ENCODE peak calls at places on chromosomes 11 and 22, in four cellular contexts. S, B, R and D are unnamed samples.

GRCh38 chr11:128179049-128179448 is 408.3 kb downstream of the ETS1 start:
- DNase-seq in S (no peak), R (no peak), B (no peak), D (no peak)

GRCh38 chr11:34356576-34356917 is 1.3 kb downstream of the ABTB2 start:
- DNase-seq in B (no peak), R (no peak), S (no peak), D (peak; percentile 25)

GRCh38 chr11:86151188-86152005 is 82.5 kb upstream of the PICALM start:
- DNase-seq in R (peak; percentile 23), S (no peak), B (no peak), D (peak; percentile 40)

GRCh38 chr11:60872952-60873524 is 5.7 kb downstream of the ZP1 start:
- DNase-seq in S (no peak), B (peak; percentile 26), R (no peak), D (no peak)

GRCh38 chr22:28711820-28712777 is 29.5 kb downstream of the CHEK2 start:
- DNase-seq in S (no peak), R (no peak), B (no peak), D (no peak)

GRCh38 chr11:62933775-62934495 is 12.8 kb upstream of the CHRM1 start:
- DNase-seq in B (no peak), S (no peak), R (no peak), D (no peak)

GRCh38 chr11:1234771-1235614 is 12.1 kb downstream of the MUC5B start:
- DNase-seq in R (no peak), B (peak; percentile 7), S (no peak), D (no peak)

GRCh38 chr11:10325398-10326079 is 20.7 kb downstream of the ADM start:
- DNase-seq in R (no peak), B (no peak), S (no peak), D (no peak)

GRCh38 chr22:16801088-16801487 is 24.1 kb downstream of the XKR3 start:
- DNase-seq in B (no peak), S (no peak), R (no peak), D (no peak)

GRCh38 chr11:24848857-24849256 is 352.0 kb downstream of the LUZP2 start:
- DNase-seq in R (no peak), S (no peak), B (no peak), D (no peak)

GRCh38 chr11:114183041-114183511 is 113.1 kb upstream of the NNMT start:
- DNase-seq in B (peak; percentile 58), S (no peak), R (no peak), D (peak; percentile 54)

GRCh38 chr22:25148149-25148691 is 51.4 kb upstream of the CRYBB3 start:
- DNase-seq in S (no peak), B (peak; percentile 81), R (peak; percentile 86), D (peak; percentile 71)

GRCh38 chr22:43923631-43924548 is at the start of gene PNPLA3:
- DNase-seq in R (peak; percentile 92), B (peak; percentile 87), S (peak; percentile 74), D (peak; percentile 96)

GRCh38 chr11:68870470-68870869 is 28.8 kb upstream of the CPT1A start:
- DNase-seq in S (no peak), R (peak; percentile 60), B (no peak), D (no peak)

GRCh38 chr11:12008790-12009616 is 577 bp upstream of the DKK3 start:
- DNase-seq in B (peak; percentile 14), S (no peak), R (no peak), D (peak; percentile 80)

GRCh38 chr11:18371279-18371678 is 23.1 kb upstream of the LDHA start:
- DNase-seq in R (no peak), B (no peak), S (no peak), D (no peak)

GRCh38 chr11:79314906-79315689 is 125.7 kb downstream of the TENM4 start:
- DNase-seq in R (no peak), B (no peak), S (no peak), D (no peak)

GRCh38 chr11:788953-789940 is 643 bp downstream of the CEND1 start:
- DNase-seq in R (no peak), B (no peak), S (no peak), D (no peak)

GRCh38 chr11:404551-405264 is 10.1 kb downstream of the SIGIRR start:
- DNase-seq in S (no peak), R (no peak), B (no peak), D (no peak)

GRCh38 chr11:73753938-73754337 is 6.9 kb downstream of the RAB6A start:
- DNase-seq in R (no peak), S (no peak), B (no peak), D (no peak)

GRCh38 chr22:44938886-44939285 is 70.9 kb downstream of the PHF21B start:
- DNase-seq in R (no peak), B (no peak), S (no peak), D (no peak)

GRCh38 chr11:132125855-132126841 is 755.7 kb downstream of the NTM start:
- DNase-seq in R (no peak), B (no peak), S (no peak), D (no peak)

DNA sequence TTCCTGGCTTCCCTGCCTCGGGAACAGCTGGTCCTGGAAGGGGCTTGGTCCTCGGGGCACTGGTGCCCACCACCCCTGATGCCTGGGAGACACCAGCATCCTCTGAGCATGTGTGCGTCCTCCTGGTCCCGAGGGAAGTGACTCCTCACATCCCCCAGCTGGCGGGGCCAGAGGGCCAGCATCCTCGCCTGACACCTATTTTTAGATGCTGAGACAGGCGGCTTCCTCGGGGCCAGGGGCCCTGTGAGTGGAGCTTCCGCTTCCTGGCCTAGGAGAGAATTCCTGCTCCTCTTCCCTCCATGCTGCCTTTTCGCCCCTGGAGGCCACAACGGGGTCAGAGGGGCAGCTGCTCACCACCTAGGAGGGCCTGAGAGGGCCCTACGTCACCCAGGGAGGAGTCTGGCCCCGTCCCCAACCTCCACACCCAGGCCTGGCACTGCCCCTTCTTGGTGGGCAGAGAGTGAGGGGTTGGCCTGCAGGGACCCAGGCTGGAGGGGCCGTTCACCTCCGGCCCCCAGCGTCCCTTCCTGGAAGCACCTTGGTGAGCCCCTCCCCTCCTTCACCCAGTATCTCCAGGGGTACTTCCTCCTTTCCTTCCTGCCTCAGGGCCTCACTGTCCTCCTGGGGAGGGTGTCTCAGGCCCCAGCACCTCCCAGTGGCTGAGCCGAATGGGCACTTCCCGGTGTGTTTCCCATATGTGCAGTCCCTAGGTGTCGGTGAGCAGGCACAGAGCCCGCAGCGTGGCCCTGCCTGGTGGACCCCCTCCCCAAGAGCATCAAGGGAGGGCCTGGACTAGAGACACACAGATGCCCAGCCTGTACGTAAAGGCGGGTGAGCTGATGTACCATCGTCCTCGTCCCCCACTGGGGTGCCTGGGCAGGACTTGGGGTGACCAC is 6.1 kb downstream of the CD81 start:
- DNase-seq in B (peak; percentile 58), S (no peak), R (no peak), D (peak; percentile 72)
- H3K4me1 ChIP-seq in B (peaks cover 97% of the 10 kb centered on the region), S (peaks cover 95% of the 10 kb centered on the region), R (peaks cover 61% of the 10 kb centered on the region), D (peaks cover 88% of the 10 kb centered on the region)

GRCh38 chr11:117201516-117201866 is 2.3 kb downstream of the TAGLN start:
- DNase-seq in R (no peak), S (no peak), B (no peak), D (no peak)

GRCh38 chr11:117200813-117201515 is 1.8 kb downstream of the TAGLN start:
- DNase-seq in S (no peak), R (no peak), B (no peak), D (no peak)

GRCh38 chr11:117203069-117203407 is 3.9 kb downstream of the TAGLN start:
- DNase-seq in R (no peak), S (no peak), B (no peak), D (no peak)

GRCh38 chr11:117202386-117203068 is 3.4 kb downstream of the TAGLN start:
- DNase-seq in R (no peak), B (no peak), S (no peak), D (no peak)

GRCh38 chr11:117201906-117202305 is 2.7 kb downstream of the TAGLN start:
- DNase-seq in B (no peak), S (no peak), R (no peak), D (no peak)
- TF ChIP-seq POLR2A in B (no peak), S (no peak), R (no peak), D (no peak)

DNA sequence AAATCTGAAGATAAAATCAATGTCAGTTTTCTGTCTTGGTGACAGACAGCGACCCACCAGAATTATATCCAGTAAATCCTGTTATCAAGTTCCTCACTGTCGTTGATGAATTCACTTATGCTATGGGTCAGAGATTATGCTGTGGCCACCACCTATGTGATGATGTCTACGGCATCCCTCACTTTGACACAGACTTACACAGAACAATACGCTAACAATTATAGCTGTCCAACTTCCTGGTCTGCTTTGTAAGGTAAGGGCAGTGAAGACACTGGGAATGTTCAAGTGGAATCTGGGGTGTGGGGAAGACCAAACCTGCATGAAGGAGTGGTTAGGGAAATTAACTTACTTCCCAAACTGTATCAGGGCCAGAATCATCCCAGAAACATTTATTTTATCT is 19.3 kb upstream of the PAX6 start:
- DNase-seq in S (no peak), R (no peak), B (no peak), D (no peak)
- H3K4me1 ChIP-seq in S (peaks cover 21% of the 10 kb centered on the region), R (no peaks in the 10 kb centered on the region), B (peaks cover 11% of the 10 kb centered on the region), D (no peaks in the 10 kb centered on the region)

DNA sequence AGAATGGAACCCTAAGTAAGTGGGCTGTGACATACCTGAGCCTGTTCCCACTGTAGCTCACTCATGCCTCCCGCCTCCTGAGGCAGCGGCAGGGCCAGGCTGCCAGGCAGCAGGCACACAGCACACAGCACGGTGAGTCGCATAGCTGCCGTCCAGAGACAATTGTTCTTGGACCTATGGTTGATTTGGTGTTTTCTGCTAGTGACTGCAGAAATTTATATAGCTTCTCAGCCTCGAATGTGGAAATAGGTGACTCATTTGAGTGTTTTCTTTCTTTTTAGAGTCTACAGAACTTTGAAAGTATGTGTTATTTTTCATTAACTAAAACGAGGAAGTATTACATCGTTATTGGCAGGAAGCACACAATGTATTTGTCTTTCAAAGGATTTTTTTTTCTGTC is at the start of gene MMP7:
- DNase-seq in R (no peak), B (no peak), S (no peak), D (no peak)
- TF ChIP-seq POLR2A in R (peak; percentile 45), B (no peak), S (no peak), D (no peak)

GRCh38 chr11:134040386-134041297 is 28.2 kb upstream of the JAM3 start:
- DNase-seq in B (no peak), R (no peak), S (no peak), D (no peak)

GRCh38 chr11:134041791-134042696 is 26.8 kb upstream of the JAM3 start:
- DNase-seq in B (no peak), R (no peak), S (no peak), D (no peak)

GRCh38 chr11:134038897-134039470 is 29.9 kb upstream of the JAM3 start:
- DNase-seq in R (no peak), S (no peak), B (no peak), D (peak; percentile 40)

GRCh38 chr11:134039726-134040385 is 29.0 kb upstream of the JAM3 start:
- DNase-seq in B (no peak), S (no peak), R (no peak), D (no peak)

DNA sequence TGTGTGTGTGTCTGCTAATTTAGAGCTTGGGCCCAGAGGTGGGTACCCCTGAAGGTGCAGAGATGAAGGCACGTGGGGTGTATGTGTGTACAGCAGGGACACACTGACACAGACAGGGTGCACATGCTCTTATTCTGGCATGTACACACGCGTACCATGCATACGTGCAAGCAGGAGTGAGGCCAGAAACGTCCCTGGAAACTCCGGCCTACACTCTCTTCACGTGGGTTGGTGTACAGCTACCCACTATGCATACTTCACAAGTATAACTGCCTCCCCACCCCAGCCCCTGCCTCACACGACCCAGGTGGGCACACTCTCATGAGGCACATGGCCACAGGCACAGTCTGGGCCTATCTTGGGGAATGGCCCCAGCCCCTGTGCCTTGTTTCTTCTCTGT is 27.5 kb upstream of the JAM3 start:
- DNase-seq in B (no peak), R (no peak), S (no peak), D (no peak)
- H3K4me1 ChIP-seq in B (peaks cover 41% of the 10 kb centered on the region), R (peaks cover 3% of the 10 kb centered on the region), S (peaks cover 30% of the 10 kb centered on the region), D (peaks cover 27% of the 10 kb centered on the region)

GRCh38 chr22:50314081-50314454 is 6.6 kb upstream of the PLXNB2 start:
- DNase-seq in B (no peak), R (no peak), S (no peak), D (no peak)
- TF ChIP-seq POLR2A in B (no peak), R (no peak), S (no peak), D (no peak)